ENCODE peak calls at places on chromosome 6, in six cellular contexts. Y, K, C, V, I and M are unnamed samples.

GRCh38 chr6:150072201-150072600 is 3.3 kb upstream of the ULBP3 start:
- DNase-seq in V (no peak), I (peak; percentile 33), K (no peak), Y (no peak), C (no peak), M (peak; percentile 52)

GRCh38 chr6:41462980-41463930 is 82.9 kb upstream of the FOXP4 start:
- DNase-seq in K (no peak), C (no peak), V (peak; percentile 60), I (peak; percentile 30), Y (no peak), M (peak; percentile 13)

GRCh38 chr6:21396313-21396712 is 197.2 kb upstream of the SOX4 start:
- DNase-seq in C (no peak), I (no peak), Y (no peak), V (no peak), K (no peak), M (peak; percentile 47)

GRCh38 chr6:24719125-24719931 is at the start of gene C6orf62:
- DNase-seq in C (no peak), Y (peak; percentile 10), K (peak; percentile 49), I (peak; percentile 29), V (no peak), M (no peak)

GRCh38 chr6:20946037-20946436 is 411.8 kb downstream of the CDKAL1 start:
- DNase-seq in Y (no peak), K (no peak), V (no peak), I (peak; percentile 12), C (no peak), M (no peak)

GRCh38 chr6:138430361-138431145 is 26.5 kb downstream of the HEBP2 start:
- DNase-seq in I (no peak), K (no peak), V (no peak), Y (no peak), C (no peak), M (no peak)

GRCh38 chr6:31617010-31617409 is 2.0 kb downstream of the AIF1 start:
- DNase-seq in I (no peak), K (no peak), C (no peak), Y (no peak), V (no peak), M (no peak)

GRCh38 chr6:35092362-35093117 is 48.6 kb downstream of the TCP11 start:
- DNase-seq in K (no peak), C (no peak), I (no peak), Y (no peak), V (no peak), M (peak; percentile 83)

GRCh38 chr6:1724124-1724523 is 114.4 kb downstream of the FOXC1 start:
- DNase-seq in I (no peak), K (no peak), V (no peak), Y (no peak), C (no peak), M (no peak)

GRCh38 chr6:113758725-113759576 is 98.2 kb upstream of the MARCKS start:
- DNase-seq in I (no peak), K (no peak), V (no peak), Y (no peak), C (no peak), M (no peak)

GRCh38 chr6:157181649-157182048 is 141.7 kb downstream of the TMEM242 start:
- DNase-seq in C (no peak), V (no peak), K (no peak), Y (no peak), I (no peak), M (no peak)

GRCh38 chr6:29834564-29835436 is 7.2 kb downstream of the HLA-G start:
- DNase-seq in I (no peak), K (no peak), Y (no peak), C (no peak), V (no peak), M (no peak)

GRCh38 chr6:117399924-117400323 is 25.8 kb downstream of the ROS1 start:
- DNase-seq in Y (no peak), K (no peak), V (no peak), C (no peak), I (peak; percentile 22), M (no peak)

GRCh38 chr6:120431841-120432240 is 902.4 kb downstream of the TBC1D32 start:
- DNase-seq in I (no peak), Y (no peak), K (no peak), V (no peak), C (no peak), M (no peak)

GRCh38 chr6:112018619-112019416 is 35.1 kb upstream of the CCN6 start:
- DNase-seq in K (no peak), V (no peak), Y (no peak), C (no peak), I (no peak), M (no peak)

GRCh38 chr6:157469378-157469777 is 88.4 kb downstream of the ZDHHC14 start:
- DNase-seq in Y (no peak), I (no peak), C (no peak), V (no peak), K (no peak), M (no peak)

GRCh38 chr6:113277111-113277510 is 580.0 kb upstream of the MARCKS start:
- DNase-seq in K (no peak), Y (no peak), C (no peak), I (no peak), V (no peak), M (no peak)

GRCh38 chr6:1761472-1761871 is 151.8 kb downstream of the FOXC1 start:
- DNase-seq in C (no peak), Y (no peak), V (no peak), I (no peak), K (no peak), M (no peak)

GRCh38 chr6:148457137-148457842 is 114.7 kb downstream of the SASH1 start:
- DNase-seq in Y (no peak), C (no peak), V (no peak), I (no peak), K (no peak), M (no peak)

GRCh38 chr6:128209771-128210170 is 308.9 kb upstream of the THEMIS start:
- DNase-seq in V (no peak), K (no peak), Y (no peak), C (no peak), I (no peak), M (peak; percentile 33)

GRCh38 chr6:136723780-136724179 is 68.5 kb downstream of the MAP3K5 start:
- DNase-seq in I (peak; percentile 52), V (no peak), K (no peak), Y (no peak), C (no peak), M (no peak)

GRCh38 chr6:138026342-138026741 is 80.9 kb downstream of the PERP start:
- DNase-seq in I (no peak), K (no peak), Y (no peak), C (no peak), V (no peak), M (no peak)

GRCh38 chr6:30684386-30685156 is 1.9 kb downstream of the PPP1R18 start:
- DNase-seq in K (peak; percentile 24), V (no peak), I (peak; percentile 80), Y (no peak), C (no peak), M (peak; percentile 29)

GRCh38 chr6:2753116-2753489 is 2.4 kb upstream of the MYLK4 start:
- DNase-seq in C (no peak), V (no peak), K (no peak), Y (no peak), I (no peak), M (no peak)

GRCh38 chr6:165686966-165687365 is 23.9 kb upstream of the PDE10A start:
- DNase-seq in I (no peak), C (no peak), V (no peak), Y (no peak), K (no peak), M (no peak)

GRCh38 chr6:76681781-76682180 is 609.3 kb upstream of the IMPG1 start:
- DNase-seq in K (no peak), C (no peak), I (no peak), V (no peak), Y (no peak), M (no peak)

GRCh38 chr6:5086294-5086890 is 1.3 kb downstream of the PPP1R3G start:
- DNase-seq in V (no peak), Y (no peak), K (no peak), I (no peak), C (no peak), M (no peak)

GRCh38 chr6:28218312-28219248 is 6.5 kb upstream of the ZSCAN9 start:
- DNase-seq in V (peak; percentile 40), I (peak; percentile 74), Y (no peak), C (no peak), K (no peak), M (peak; percentile 42)

GRCh38 chr6:159842035-159842434 is 42.0 kb downstream of the PNLDC1 start:
- DNase-seq in I (no peak), C (no peak), Y (no peak), V (no peak), K (no peak), M (peak; percentile 17)

GRCh38 chr6:5695260-5696245 is 311.2 kb downstream of the NRN1 start:
- DNase-seq in V (no peak), I (peak; percentile 34), Y (no peak), C (no peak), K (no peak), M (peak; percentile 82)